ENCODE peak calls at places on chromosomes 1 and 21, in four cellular contexts. Q, C, S and U are unnamed samples.

GRCh38 chr21:39612233-39613028 is at the start of gene B3GALT5:
- DNase-seq in Q (no peak), C (no peak), S (peak; percentile 88), U (peak; percentile 16)

GRCh38 chr1:117059334-117059677 is 820 bp upstream of the TTF2 start:
- DNase-seq in Q (peak; percentile 52), C (no peak), S (no peak), U (no peak)

GRCh38 chr1:53378061-53378460 is 50.2 kb upstream of the LRP8 start:
- DNase-seq in Q (no peak), C (no peak), S (no peak), U (no peak)

GRCh38 chr1:227793948-227794812 is 21.3 kb upstream of the PRSS38 start:
- DNase-seq in Q (no peak), C (peak; percentile 71), S (peak; percentile 89), U (peak; percentile 93)

GRCh38 chr1:30328401-30329262 is 394.8 kb downstream of the MATN1 start:
- DNase-seq in Q (no peak), C (no peak), S (no peak), U (no peak)

GRCh38 chr1:169595764-169596711 is 9.8 kb upstream of the F5 start:
- DNase-seq in Q (no peak), C (peak; percentile 67), S (no peak), U (peak; percentile 29)

GRCh38 chr21:26246073-26246472 is 75.5 kb upstream of the APP start:
- DNase-seq in Q (no peak), C (no peak), S (no peak), U (no peak)

GRCh38 chr1:184974086-184974836 is at the start of gene NIBAN1:
- DNase-seq in Q (peak; percentile 48), C (peak; percentile 57), S (peak; percentile 80), U (peak; percentile 65)

GRCh38 chr1:84853743-84854721 is 39.0 kb downstream of the LPAR3 start:
- DNase-seq in Q (no peak), C (peak; percentile 89), S (no peak), U (peak; percentile 91)

GRCh38 chr1:204989266-204990058 is 53.5 kb upstream of the CNTN2 start:
- DNase-seq in Q (peak; percentile 10), C (peak; percentile 76), S (peak; percentile 95), U (peak; percentile 82)

GRCh38 chr1:51675177-51675780 is 58.4 kb downstream of the OSBPL9 start:
- DNase-seq in Q (no peak), C (no peak), S (no peak), U (peak; percentile 40)

GRCh38 chr1:93816970-93817738 is 61.9 kb downstream of the DNTTIP2 start:
- DNase-seq in Q (no peak), C (peak; percentile 95), S (peak; percentile 80), U (peak; percentile 79)

GRCh38 chr1:38005195-38006007 is at the start of gene FHL3:
- DNase-seq in Q (no peak), C (peak; percentile 67), S (peak; percentile 90), U (no peak)

GRCh38 chr1:234672349-234673135 is 62.6 kb upstream of the IRF2BP2 start:
- DNase-seq in Q (no peak), C (no peak), S (no peak), U (no peak)

GRCh38 chr1:234676103-234676594 is 66.2 kb upstream of the IRF2BP2 start:
- DNase-seq in Q (peak; percentile 29), C (peak; percentile 83), S (peak; percentile 85), U (peak; percentile 78)

GRCh38 chr1:234675006-234675405 is 65.0 kb upstream of the IRF2BP2 start:
- DNase-seq in Q (no peak), C (no peak), S (no peak), U (no peak)

GRCh38 chr1:234674218-234674815 is 64.3 kb upstream of the IRF2BP2 start:
- DNase-seq in Q (no peak), C (no peak), S (no peak), U (no peak)

DNA sequence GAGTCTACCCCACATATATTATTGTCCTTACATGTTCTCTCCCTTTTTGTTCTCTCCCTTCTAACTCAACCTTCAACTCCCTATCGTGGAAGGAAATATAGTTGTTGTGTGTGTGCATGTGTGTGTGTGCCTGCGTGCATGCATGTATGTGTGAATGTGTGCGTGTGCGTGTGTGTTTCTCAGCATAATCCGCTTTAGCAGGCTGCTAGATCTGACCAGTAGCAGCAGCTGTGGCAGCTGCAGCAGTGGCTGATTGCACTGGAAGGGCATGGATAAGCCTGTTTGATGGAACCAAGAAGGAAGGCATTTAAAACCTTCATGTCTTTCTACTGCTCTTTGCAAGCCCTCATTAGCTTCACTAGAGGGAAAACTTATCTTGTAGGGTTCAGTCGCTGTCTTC is 65.6 kb upstream of the IRF2BP2 start:
- DNase-seq in Q (no peak), C (no peak), S (no peak), U (no peak)
- H3K4me3 ChIP-seq in Q (no peak overlapping the region), C (no peak overlapping the region), S (no peak overlapping the region), U (no peak overlapping the region)

GRCh38 chr1:212762839-212763238 is 28.7 kb downstream of the NSL1 start:
- DNase-seq in Q (no peak), C (no peak), S (no peak), U (no peak)

GRCh38 chr1:212754715-212755114 is 36.9 kb downstream of the NSL1 start:
- DNase-seq in Q (no peak), C (peak; percentile 3), S (peak; percentile 69), U (no peak)

GRCh38 chr1:212759683-212760082 is 31.9 kb downstream of the NSL1 start:
- DNase-seq in Q (no peak), C (no peak), S (no peak), U (no peak)

GRCh38 chr1:212762234-212762633 is 29.3 kb downstream of the NSL1 start:
- DNase-seq in Q (no peak), C (no peak), S (no peak), U (no peak)

DNA sequence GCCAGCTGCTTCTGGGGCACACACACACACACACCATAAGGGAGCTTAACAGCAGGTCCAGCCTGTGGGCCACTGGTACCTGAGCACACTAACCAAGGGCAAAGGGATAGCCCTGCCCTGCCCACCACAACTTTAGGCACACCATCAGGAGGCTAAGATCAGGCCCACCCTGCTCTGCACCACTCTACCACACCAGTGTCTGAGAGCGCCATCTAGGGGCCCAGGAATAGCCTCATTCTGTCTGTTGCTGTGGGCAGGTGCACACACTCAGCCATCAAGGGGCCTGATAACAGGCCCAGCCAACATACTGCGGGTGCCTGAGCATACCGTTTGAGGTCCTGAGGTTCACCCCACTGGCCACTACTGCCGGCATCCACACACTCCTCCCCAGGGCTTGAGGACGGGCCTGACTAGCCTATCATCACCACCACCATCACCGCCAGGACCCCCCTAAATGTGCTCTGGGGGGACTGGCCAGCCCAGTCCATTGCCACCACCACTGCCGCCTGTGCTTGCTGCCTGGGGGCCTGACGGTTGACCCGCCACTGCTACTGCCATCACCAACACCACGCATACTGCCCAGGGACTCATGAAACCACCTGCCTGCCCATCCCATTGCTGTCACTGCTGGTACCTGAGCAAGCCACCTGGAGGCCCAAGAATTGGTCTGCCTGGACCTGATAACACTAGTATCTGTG is 31.3 kb downstream of the NSL1 start:
- DNase-seq in Q (peak; percentile 13), C (peak; percentile 10), S (no peak), U (peak; percentile 15)
- TF ChIP-seq CTCF in Q (peak; percentile 39), C (peak; percentile 29), S (peak; percentile 47), U (peak; percentile 42)

GRCh38 chr1:176656257-176656995 is 193.5 kb downstream of the PAPPA2 start:
- DNase-seq in Q (no peak), C (peak; percentile 76), S (no peak), U (peak; percentile 95)
- H3K4me3 ChIP-seq in Q (no peak overlapping the region), C (no peak overlapping the region), S (no peak overlapping the region), U (no peak overlapping the region)

GRCh38 chr1:66401244-66401643 is 132.7 kb upstream of the SGIP1 start:
- DNase-seq in Q (no peak), C (no peak), S (no peak), U (no peak)

GRCh38 chr1:66405046-66405445 is 128.9 kb upstream of the SGIP1 start:
- DNase-seq in Q (no peak), C (no peak), S (no peak), U (no peak)

GRCh38 chr1:66402194-66402593 is 131.8 kb upstream of the SGIP1 start:
- DNase-seq in Q (no peak), C (peak; percentile 70), S (no peak), U (peak; percentile 90)

GRCh38 chr1:66400660-66401059 is 133.3 kb upstream of the SGIP1 start:
- DNase-seq in Q (no peak), C (no peak), S (no peak), U (no peak)

GRCh38 chr1:66403031-66403731 is 130.8 kb upstream of the SGIP1 start:
- DNase-seq in Q (no peak), C (no peak), S (no peak), U (peak; percentile 40)
- TF ChIP-seq CTCF in Q (no peak), C (no peak), S (peak; percentile 10), U (peak; percentile 2)

GRCh38 chr1:1960480-1961196 is 41.6 kb upstream of the TMEM52 start:
- DNase-seq in Q (no peak), C (peak; percentile 73), S (no peak), U (peak; percentile 41)
- H3K4me3 ChIP-seq in Q (no peak overlapping the region), C (no peak overlapping the region), S (no peak overlapping the region), U (no peak overlapping the region)

GRCh38 chr1:203839081-203839480 is 22.3 kb upstream of the SNRPE start:
- DNase-seq in Q (no peak), C (peak; percentile 87), S (no peak), U (peak; percentile 87)

GRCh38 chr1:203840208-203840808 is 21.1 kb upstream of the SNRPE start:
- DNase-seq in Q (no peak), C (no peak), S (no peak), U (no peak)

DNA sequence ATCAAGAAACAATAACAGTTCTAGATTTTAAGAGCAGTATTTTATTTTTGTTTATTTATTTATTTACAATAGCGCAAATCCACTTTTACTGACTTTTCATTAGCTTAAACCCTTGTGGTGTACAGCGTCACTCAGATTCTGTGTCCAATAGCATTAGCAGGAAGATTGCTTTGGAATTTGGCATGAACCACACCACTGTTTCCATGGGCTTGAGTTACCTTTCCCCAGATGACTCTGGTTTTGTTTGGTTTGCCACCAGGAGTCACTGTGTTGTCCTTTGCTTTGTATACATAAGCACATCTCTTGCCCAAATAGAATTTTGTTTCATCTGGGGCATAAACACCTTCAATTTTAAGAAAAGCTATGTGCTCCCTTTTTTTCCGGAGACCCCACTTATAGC is 25.9 kb upstream of the SNRPE start:
- DNase-seq in Q (no peak), C (no peak), S (no peak), U (no peak)
- TF ChIP-seq CTCF in Q (no peak), C (peak; percentile 4), S (peak; percentile 17), U (no peak)

GRCh38 chr1:165912638-165913037 is 85.2 kb downstream of the UCK2 start:
- DNase-seq in Q (no peak), C (no peak), S (no peak), U (no peak)
- H3K4me3 ChIP-seq in Q (no peak overlapping the region), C (no peak overlapping the region), S (no peak overlapping the region), U (no peak overlapping the region)

GRCh38 chr1:6105218-6105679 is 59.6 kb downstream of the KCNAB2 start:
- DNase-seq in Q (no peak), C (no peak), S (no peak), U (no peak)
- TF ChIP-seq CTCF in Q (no peak), C (no peak), S (no peak), U (no peak)

DNA sequence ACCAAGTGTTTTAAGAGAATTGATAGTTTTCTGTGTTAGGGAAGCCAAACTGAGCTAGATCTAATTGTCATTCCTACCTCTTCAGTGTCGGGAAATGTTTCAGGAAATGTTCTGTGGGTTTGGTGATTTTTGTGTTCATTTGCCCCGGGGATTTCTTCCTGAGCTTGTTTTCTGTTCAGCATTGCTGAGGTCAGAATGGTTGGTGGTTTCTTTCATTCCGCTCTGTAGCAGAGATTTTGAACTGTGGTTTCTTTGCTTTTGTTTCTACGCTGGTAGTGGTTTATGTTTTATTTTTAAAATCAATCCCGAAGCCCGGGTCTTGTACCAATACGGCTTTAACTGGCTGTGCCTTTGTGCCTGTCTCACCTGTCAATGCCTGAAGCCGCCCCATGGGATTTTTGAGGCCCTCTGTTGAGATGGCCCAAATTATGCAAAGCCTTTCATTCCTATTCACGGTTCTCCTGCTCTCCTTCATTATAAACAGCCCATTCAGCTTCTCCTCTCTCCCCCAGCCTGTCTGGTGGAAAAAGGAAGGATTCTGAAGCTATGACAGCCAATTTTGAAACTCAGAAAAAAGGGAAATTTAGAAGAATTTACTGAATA is 417.2 kb upstream of the KAZN start:
- DNase-seq in Q (no peak), C (no peak), S (no peak), U (no peak)
- H3K4me3 ChIP-seq in Q (no peak overlapping the region), C (no peak overlapping the region), S (no peak overlapping the region), U (no peak overlapping the region)